ENCODE peak calls at places on chromosomes 6 and 20, in six cellular contexts. V, D, O, K, Z and R are unnamed samples. For H3K4me1, the result is how much of the 10 kb centered on the place peaks cover.

GRCh38 chr6:33192671-33193602 is 670 bp upstream of the COL11A2 start:
- DNase-seq in Z (peak), O (no peak), D (peak), K (no peak), V (no peak), R (peak)

GRCh38 chr6:156777866-156778614 is 862 bp downstream of the ARID1B start:
- DNase-seq in O (peak), K (peak), D (peak), V (peak), Z (peak), R (peak)

GRCh38 chr6:153563001-153563400 is 431.9 kb upstream of the RGS17 start:
- DNase-seq in Z (no peak), O (peak), K (no peak), D (no peak), V (no peak), R (no peak)

GRCh38 chr6:89314692-89315091 is 407 bp downstream of the GABRR2 start:
- DNase-seq in K (no peak), O (no peak), Z (no peak), D (no peak), V (no peak), R (no peak)

GRCh38 chr6:105515054-105515453 is 112.2 kb upstream of the PREP start:
- DNase-seq in D (no peak), Z (no peak), V (no peak), K (no peak), O (no peak), R (no peak)

GRCh38 chr20:37245181-37245580 is 16.4 kb downstream of the GHRH start:
- DNase-seq in O (no peak), D (no peak), K (no peak), V (no peak), Z (no peak), R (no peak)

GRCh38 chr6:148700713-148701392 is 46.0 kb upstream of the UST start:
- DNase-seq in D (no peak), Z (no peak), K (no peak), V (no peak), O (no peak), R (no peak)

GRCh38 chr20:32965581-32966373 is 38.5 kb downstream of the SUN5 start:
- DNase-seq in D (peak), K (no peak), O (no peak), Z (peak), V (no peak), R (no peak)

GRCh38 chr6:111552241-111552744 is 53.4 kb downstream of the TRAF3IP2 start:
- DNase-seq in K (peak), V (no peak), D (no peak), Z (peak), O (no peak), R (peak)

GRCh38 chr6:121666809-121667208 is 231.4 kb downstream of the GJA1 start:
- DNase-seq in K (no peak), V (no peak), O (peak), D (no peak), Z (no peak), R (no peak)

GRCh38 chr6:152701081-152701862 is 3.6 kb downstream of the MYCT1 start:
- DNase-seq in O (no peak), D (no peak), Z (no peak), V (no peak), K (no peak), R (no peak)

GRCh38 chr6:61558796-61559195 is 727.2 kb downstream of the KHDRBS2 start:
- DNase-seq in O (no peak), V (peak), D (no peak), Z (no peak), K (no peak), R (no peak)

GRCh38 chr6:28543671-28544131 is 18.0 kb downstream of the GPX5 start:
- DNase-seq in V (peak), Z (no peak), D (peak), O (peak), K (no peak), R (no peak)

GRCh38 chr6:158253248-158253647 is 59.0 kb upstream of the TULP4 start:
- DNase-seq in Z (no peak), D (no peak), O (no peak), K (no peak), V (no peak), R (no peak)

GRCh38 chr6:82331031-82331773 is 32.4 kb upstream of the TPBG start:
- DNase-seq in O (peak), K (no peak), V (no peak), Z (no peak), D (no peak), R (no peak)

GRCh38 chr20:12967932-12968331 is 40.8 kb upstream of the SPTLC3 start:
- DNase-seq in Z (no peak), O (no peak), D (no peak), V (no peak), K (no peak), R (no peak)

GRCh38 chr6:44078795-44079671 is 48.2 kb downstream of the MRPL14 start:
- DNase-seq in V (peak), Z (no peak), K (peak), D (peak), O (peak), R (peak)

GRCh38 chr20:10919549-10920140 is 245.8 kb upstream of the JAG1 start:
- DNase-seq in V (no peak), Z (peak), K (no peak), D (no peak), O (peak), R (peak)

GRCh38 chr6:99885051-99885450 is 109.0 kb downstream of the MCHR2 start:
- DNase-seq in K (no peak), V (no peak), O (no peak), Z (no peak), D (no peak), R (no peak)

GRCh38 chr20:61951695-61952533 is 113.8 kb downstream of the TAF4 start:
- DNase-seq in Z (peak), K (peak), O (no peak), V (peak), D (no peak), R (no peak)

GRCh38 chr20:34365765-34366213 is 2.7 kb downstream of the ITCH start:
- DNase-seq in K (no peak), Z (no peak), D (peak), O (no peak), V (peak), R (no peak)

GRCh38 chr6:167678102-167679101 is 148.3 kb upstream of the AFDN start:
- DNase-seq in Z (peak), D (no peak), K (no peak), O (no peak), V (no peak), R (peak)

GRCh38 chr6:117167520-117168271 is 97.7 kb upstream of the VGLL2 start:
- DNase-seq in Z (no peak), O (peak), D (no peak), V (no peak), K (no peak), R (no peak)

GRCh38 chr20:63534831-63535651 is 2.1 kb downstream of the PTK6 start:
- DNase-seq in V (no peak), O (no peak), Z (peak), D (no peak), K (no peak), R (no peak)

GRCh38 chr6:146914563-146915483 is 289.4 kb upstream of the STXBP5 start:
- DNase-seq in V (no peak), O (peak), Z (peak), K (peak), D (no peak), R (no peak)

GRCh38 chr6:18289283-18289682 is 25.0 kb upstream of the DEK start:
- DNase-seq in V (no peak), K (no peak), D (no peak), Z (no peak), O (no peak), R (no peak)

GRCh38 chr20:40207618-40208017 is 481.4 kb downstream of the MAFB start:
- DNase-seq in V (no peak), D (no peak), O (no peak), K (no peak), Z (no peak), R (no peak)

GRCh38 chr20:44572551-44573500 is 9.6 kb upstream of the PKIG start:
- DNase-seq in K (no peak), Z (no peak), D (no peak), O (peak), V (peak), R (peak)

GRCh38 chr6:123383718-123384117 is 253.0 kb downstream of the TRDN start:
- DNase-seq in V (no peak), D (no peak), Z (no peak), O (no peak), K (no peak), R (no peak)

GRCh38 chr6:51644426-51644825 is 443.0 kb downstream of the PKHD1 start:
- DNase-seq in O (no peak), V (no peak), Z (no peak), D (no peak), K (no peak), R (no peak)

GRCh38 chr6:130853555-130854183 is 26.5 kb downstream of the SMLR1 start:
- DNase-seq in D (no peak), O (no peak), V (no peak), Z (no peak), K (no peak), R (no peak)

GRCh38 chr6:23343610-23344306 is 774.4 kb downstream of the HDGFL1 start:
- DNase-seq in K (no peak), O (no peak), V (no peak), D (no peak), Z (no peak), R (no peak)

GRCh38 chr6:38052035-38052434 is 232.5 kb downstream of the ZFAND3 start:
- DNase-seq in O (no peak), K (no peak), Z (no peak), V (no peak), D (no peak), R (no peak)

GRCh38 chr6:129635396-129636164 is 74.4 kb downstream of the ARHGAP18 start:
- DNase-seq in K (no peak), Z (no peak), O (no peak), V (no peak), D (no peak), R (no peak)

GRCh38 chr6:32529697-32530429 is at the start of gene HLA-DRB5:
- DNase-seq in K (peak), V (peak), Z (no peak), D (no peak), O (no peak), R (peak)

GRCh38 chr6:155040154-155040553 is 45.0 kb downstream of the TIAM2 start:
- DNase-seq in K (no peak), O (no peak), V (no peak), Z (no peak), D (no peak), R (no peak)

GRCh38 chr20:58395604-58396003 is 6.6 kb downstream of the VAPB start:
- DNase-seq in D (no peak), O (no peak), V (no peak), Z (no peak), K (no peak), R (no peak)

GRCh38 chr20:58390659-58391035 is 1.6 kb downstream of the VAPB start:
- DNase-seq in O (no peak), V (no peak), Z (no peak), K (no peak), D (no peak), R (no peak)

GRCh38 chr20:58392286-58392685 is 3.3 kb downstream of the VAPB start:
- DNase-seq in K (no peak), Z (no peak), O (no peak), D (no peak), V (no peak), R (no peak)

GRCh38 chr20:58389968-58390658 is 1.1 kb downstream of the VAPB start:
- DNase-seq in Z (no peak), K (no peak), O (no peak), V (no peak), D (no peak), R (no peak)

DNA sequence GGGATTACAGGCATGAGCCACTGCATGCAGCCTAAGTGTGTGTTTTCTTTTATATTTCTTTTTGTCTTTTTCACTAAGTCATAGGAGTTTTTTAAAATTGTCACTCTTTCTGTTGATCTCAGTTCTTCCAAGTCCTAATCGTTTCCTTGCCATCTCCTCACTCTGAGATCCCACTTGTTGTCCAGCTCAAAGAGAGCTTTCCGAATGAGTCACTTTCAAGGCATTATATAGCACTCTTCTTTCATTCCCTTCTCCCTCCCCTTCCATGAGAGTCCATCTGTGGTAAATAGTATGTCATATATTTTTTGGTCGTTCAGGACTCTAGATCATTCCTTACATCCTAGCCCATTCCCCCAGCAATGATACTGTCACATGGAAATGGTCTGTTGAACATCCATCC is 4.3 kb downstream of the VAPB start:
- DNase-seq in K (no peak), D (no peak), O (no peak), Z (no peak), V (no peak), R (no peak)
- H3K4me1 ChIP-seq in K (half or more), D (half or more), O (under half), Z (under half), V (half or more), R (half or more)

GRCh38 chr6:1313364-1313754 is 1.5 kb downstream of the FOXQ1 start:
- DNase-seq in O (no peak), K (no peak), Z (no peak), D (no peak), V (no peak), R (no peak)

GRCh38 chr6:1311400-1312192 is at the start of gene FOXQ1:
- DNase-seq in D (no peak), O (peak), Z (no peak), V (no peak), K (peak), R (no peak)

GRCh38 chr6:1313755-1314503 is 2.0 kb downstream of the FOXQ1 start:
- DNase-seq in K (peak), Z (no peak), V (no peak), D (no peak), O (peak), R (no peak)

GRCh38 chr6:1312193-1312443 is 220 bp downstream of the FOXQ1 start:
- DNase-seq in O (no peak), D (no peak), V (no peak), K (no peak), Z (no peak), R (no peak)

GRCh38 chr6:1312444-1313363 is 806 bp downstream of the FOXQ1 start:
- DNase-seq in V (no peak), D (no peak), K (peak), O (peak), Z (no peak), R (no peak)
- H3K27ac ChIP-seq in V (no peak), D (no peak), K (peak), O (peak), Z (no peak), R (no peak)

GRCh38 chr6:39226606-39227300 is 2.5 kb downstream of the KCNK5 start:
- DNase-seq in O (no peak), D (no peak), K (no peak), V (no peak), Z (peak), R (no peak)
- H3K4me1 ChIP-seq in O (under half), D (under half), K (half or more), V (under half), Z (under half), R (under half)

DNA sequence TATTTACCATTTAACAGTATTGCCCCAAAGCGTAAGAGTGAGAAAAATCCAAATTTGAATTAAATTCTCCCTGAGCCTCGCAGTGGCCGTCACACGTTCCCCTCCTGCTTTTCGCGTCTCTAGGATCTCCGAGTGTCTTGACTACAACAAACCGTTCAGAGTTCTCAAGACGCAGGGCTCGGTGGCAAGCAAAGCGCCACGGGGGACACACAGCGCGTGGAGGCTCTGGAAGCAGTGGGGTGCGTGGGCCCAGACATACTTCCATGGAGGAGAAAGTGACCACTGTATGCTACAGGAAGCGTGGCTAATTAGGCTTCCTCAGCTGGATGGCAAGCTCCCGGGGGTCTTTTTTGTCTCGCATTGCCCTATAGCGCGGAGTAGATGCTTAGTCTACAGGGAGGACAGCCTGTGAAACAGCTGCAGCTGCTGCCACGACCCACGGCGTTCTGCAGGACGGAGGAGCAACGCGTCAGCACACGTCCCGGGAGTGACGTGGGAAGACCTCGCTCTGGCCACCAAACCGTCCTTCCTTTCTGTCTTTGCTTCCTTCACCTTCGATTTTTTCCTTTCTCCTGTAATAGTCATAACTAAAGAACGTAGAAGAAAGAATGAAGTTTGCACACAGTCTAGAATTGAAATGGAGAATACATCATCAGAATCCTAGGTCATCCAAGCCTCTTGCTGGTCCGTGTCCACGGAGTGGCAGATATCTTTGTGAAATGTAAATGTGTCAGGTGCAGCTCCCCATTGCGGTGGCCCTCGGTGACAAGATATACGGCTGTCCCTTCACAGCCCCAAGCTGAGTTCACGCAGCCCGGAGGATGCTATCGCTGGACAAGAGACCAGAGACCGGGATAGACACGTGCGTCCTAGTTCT is 104.2 kb upstream of the QKI start:
- DNase-seq in D (no peak), O (no peak), K (no peak), Z (no peak), V (no peak), R (no peak)
- H3K27ac ChIP-seq in D (no peak), O (peak), K (no peak), Z (no peak), V (no peak), R (no peak)

DNA sequence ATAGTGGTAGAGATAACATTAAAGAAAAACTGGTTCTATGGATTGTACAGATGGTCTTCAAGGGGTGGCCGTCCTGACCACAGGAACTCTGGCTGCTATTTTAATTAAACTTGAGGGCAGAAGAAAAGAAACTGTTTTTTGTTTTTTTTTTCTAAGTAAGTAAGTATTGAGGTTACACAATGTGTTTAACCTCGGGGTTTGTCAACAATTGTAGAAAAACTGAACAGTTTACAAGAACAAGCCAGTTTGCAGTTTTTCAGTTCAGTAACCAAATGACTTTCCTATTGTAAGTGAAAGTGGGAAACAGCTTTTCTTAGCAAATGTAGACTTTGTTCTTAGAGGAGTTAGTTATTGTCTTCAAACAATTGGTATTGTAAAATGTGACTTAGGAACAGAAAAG is 77.0 kb downstream of the PLCB1 start:
- DNase-seq in V (no peak), D (no peak), K (no peak), O (no peak), Z (no peak), R (no peak)
- H3K4me1 ChIP-seq in V (under half), D (under half), K (under half), O (under half), Z (under half), R (under half)

GRCh38 chr20:47118201-47118600 is 223.6 kb downstream of the EYA2 start:
- DNase-seq in O (no peak), V (no peak), K (no peak), D (no peak), Z (no peak), R (no peak)

GRCh38 chr20:47117789-47118188 is 223.1 kb downstream of the EYA2 start:
- DNase-seq in V (no peak), Z (no peak), O (no peak), K (no peak), D (no peak), R (no peak)

GRCh38 chr20:47117325-47117724 is 222.7 kb downstream of the EYA2 start:
- DNase-seq in Z (no peak), K (no peak), D (no peak), O (no peak), V (no peak), R (no peak)

GRCh38 chr20:47113362-47114118 is 218.9 kb downstream of the EYA2 start:
- DNase-seq in V (peak), D (no peak), O (no peak), Z (no peak), K (no peak), R (no peak)

GRCh38 chr20:47115694-47116093 is 221.1 kb downstream of the EYA2 start:
- DNase-seq in Z (no peak), O (no peak), D (no peak), K (no peak), V (no peak), R (no peak)
- H3K27ac ChIP-seq in Z (no peak), O (no peak), D (no peak), K (no peak), V (no peak), R (no peak)

GRCh38 chr6:35488517-35488862 is 8.4 kb downstream of the TEAD3 start:
- DNase-seq in D (no peak), Z (no peak), V (no peak), K (no peak), O (no peak), R (no peak)
- H3K4me1 ChIP-seq in D (under half), Z (under half), V (under half), K (half or more), O (under half), R (half or more)